ENCODE peak calls at places on chromosomes 13 and 19, in six cellular contexts. C is heart left ventricle, I is neuronal stem cell, O is right cardiac atrium, Q is epithelial cell of esophagus, B is AG09309. Z is an unnamed sample.

GRCh38 chr13:71602327-71602726 is 264.7 kb downstream of the DACH1 start:
- DNase-seq in B (no peak), I (no peak), C (no peak), O (no peak), Q (no peak), Z (no peak)

GRCh38 chr19:39110263-39110967 is 15.2 kb upstream of the PAK4 start:
- DNase-seq in C (no peak), I (peak; percentile 48), B (no peak), Q (peak; percentile 50), O (no peak), Z (peak; percentile 81)

GRCh38 chr13:29817604-29818378 is 32.6 kb downstream of the UBL3 start:
- DNase-seq in O (no peak), Q (no peak), I (no peak), C (no peak), B (no peak), Z (no peak)

GRCh38 chr19:29999490-29999889 is 57.5 kb downstream of the URI1 start:
- DNase-seq in I (no peak), O (no peak), B (no peak), C (no peak), Q (no peak), Z (no peak)

GRCh38 chr13:98370806-98371553 is 193.9 kb upstream of the RNF113B start:
- DNase-seq in B (peak; percentile 82), I (no peak), O (peak; percentile 87), C (no peak), Q (peak; percentile 27), Z (no peak)

GRCh38 chr19:44608391-44608821 is 5.0 kb upstream of the IGSF23 start:
- DNase-seq in O (no peak), Q (peak; percentile 70), B (no peak), C (no peak), I (no peak), Z (no peak)

GRCh38 chr13:94269557-94269956 is 209.9 kb downstream of the DCT start:
- DNase-seq in I (no peak), O (no peak), Q (no peak), B (no peak), C (no peak), Z (no peak)

GRCh38 chr19:48490980-48491792 is 20.4 kb downstream of the LMTK3 start:
- DNase-seq in C (no peak), B (no peak), I (no peak), Q (peak; percentile 61), O (peak; percentile 80), Z (peak; percentile 55)

GRCh38 chr19:46431824-46432223 is 3.1 kb upstream of the PNMA8C start:
- DNase-seq in O (no peak), I (no peak), Q (no peak), C (no peak), B (no peak), Z (no peak)

GRCh38 chr19:40006273-40006691 is 9.4 kb downstream of the ZNF546 start:
- DNase-seq in C (no peak), I (no peak), Q (peak; percentile 68), O (no peak), B (no peak), Z (no peak)

GRCh38 chr19:10143700-10144099 is 24.0 kb upstream of the EIF3G start:
- DNase-seq in O (peak; percentile 16), C (no peak), B (no peak), I (no peak), Q (no peak), Z (no peak)

GRCh38 chr13:109162248-109163051 is 533.0 kb downstream of the MYO16 start:
- DNase-seq in O (no peak), I (no peak), B (no peak), C (no peak), Q (peak; percentile 94), Z (no peak)

DNA sequence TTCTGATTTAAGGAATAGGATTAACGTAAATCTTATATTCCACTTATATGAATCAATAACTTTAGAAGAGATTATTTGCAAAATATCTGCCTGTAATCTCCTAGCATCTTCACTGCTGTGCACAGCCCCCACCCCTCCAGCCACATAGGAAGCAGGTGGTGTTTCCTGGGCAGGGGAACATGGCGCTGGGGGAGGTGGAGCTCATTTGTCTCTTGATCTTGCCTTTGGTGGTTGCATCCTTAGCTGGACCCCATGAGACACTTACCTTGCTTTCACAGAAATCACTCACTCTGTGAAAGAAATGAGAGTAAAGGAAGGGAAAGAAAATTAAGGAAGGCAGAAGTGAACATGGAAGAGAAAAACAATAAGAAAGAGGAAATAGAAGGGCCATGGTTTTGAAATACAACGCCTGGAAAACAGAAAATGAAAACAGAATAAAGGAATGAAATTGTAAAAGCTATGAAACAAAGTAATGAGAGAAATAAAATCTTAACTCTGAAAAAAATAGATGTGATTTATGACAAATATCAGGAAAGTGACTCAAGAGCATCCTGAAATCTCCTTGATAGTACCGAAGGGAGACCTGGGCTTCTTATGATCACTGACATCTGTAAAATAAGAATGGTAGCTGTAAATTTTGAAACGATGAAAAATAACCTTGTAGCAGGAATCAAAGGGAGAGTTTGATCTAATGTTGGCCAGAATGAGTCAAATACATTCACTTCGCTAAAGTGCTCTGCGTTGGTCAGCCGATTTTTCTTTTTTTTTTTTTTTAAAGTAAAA is 17.2 kb upstream of the RNASEH2B start:
- DNase-seq in I (no peak), C (no peak), B (no peak), Q (no peak), O (no peak), Z (peak; percentile 30)
- H3K4me3 ChIP-seq in I (no peak overlapping the region), C (no peak overlapping the region), B (no peak overlapping the region), Q (no peak overlapping the region), O (no peak overlapping the region), Z (peak overlapping the region; percentile 40)

GRCh38 chr13:27919299-27919933 is 384 bp upstream of the PDX1 start:
- DNase-seq in B (no peak), O (no peak), C (no peak), Q (no peak), I (no peak), Z (no peak)
- H3K4me3 ChIP-seq in B (no peak overlapping the region), O (peak overlapping the region; percentile 45), C (peak overlapping the region; percentile 12), Q (no peak overlapping the region), I (no peak overlapping the region), Z (no peak overlapping the region)

GRCh38 chr19:6708346-6708745 is 12.1 kb downstream of the C3 start:
- DNase-seq in Q (no peak), O (no peak), B (no peak), I (no peak), C (no peak), Z (no peak)

GRCh38 chr19:6707011-6707657 is 13.3 kb downstream of the C3 start:
- DNase-seq in O (no peak), B (no peak), Q (no peak), C (no peak), I (no peak), Z (no peak)

GRCh38 chr19:6707658-6708018 is 12.8 kb downstream of the C3 start:
- DNase-seq in O (no peak), C (no peak), Q (no peak), B (no peak), I (no peak), Z (no peak)

GRCh38 chr19:6705931-6706632 is 14.4 kb downstream of the C3 start:
- DNase-seq in O (no peak), Q (peak; percentile 50), I (no peak), C (no peak), B (no peak), Z (no peak)

GRCh38 chr19:6706633-6706958 is 13.9 kb downstream of the C3 start:
- DNase-seq in O (no peak), Q (no peak), C (no peak), B (no peak), I (no peak), Z (no peak)
- H3K4me3 ChIP-seq in O (no peak overlapping the region), Q (no peak overlapping the region), C (no peak overlapping the region), B (no peak overlapping the region), I (no peak overlapping the region), Z (no peak overlapping the region)

DNA sequence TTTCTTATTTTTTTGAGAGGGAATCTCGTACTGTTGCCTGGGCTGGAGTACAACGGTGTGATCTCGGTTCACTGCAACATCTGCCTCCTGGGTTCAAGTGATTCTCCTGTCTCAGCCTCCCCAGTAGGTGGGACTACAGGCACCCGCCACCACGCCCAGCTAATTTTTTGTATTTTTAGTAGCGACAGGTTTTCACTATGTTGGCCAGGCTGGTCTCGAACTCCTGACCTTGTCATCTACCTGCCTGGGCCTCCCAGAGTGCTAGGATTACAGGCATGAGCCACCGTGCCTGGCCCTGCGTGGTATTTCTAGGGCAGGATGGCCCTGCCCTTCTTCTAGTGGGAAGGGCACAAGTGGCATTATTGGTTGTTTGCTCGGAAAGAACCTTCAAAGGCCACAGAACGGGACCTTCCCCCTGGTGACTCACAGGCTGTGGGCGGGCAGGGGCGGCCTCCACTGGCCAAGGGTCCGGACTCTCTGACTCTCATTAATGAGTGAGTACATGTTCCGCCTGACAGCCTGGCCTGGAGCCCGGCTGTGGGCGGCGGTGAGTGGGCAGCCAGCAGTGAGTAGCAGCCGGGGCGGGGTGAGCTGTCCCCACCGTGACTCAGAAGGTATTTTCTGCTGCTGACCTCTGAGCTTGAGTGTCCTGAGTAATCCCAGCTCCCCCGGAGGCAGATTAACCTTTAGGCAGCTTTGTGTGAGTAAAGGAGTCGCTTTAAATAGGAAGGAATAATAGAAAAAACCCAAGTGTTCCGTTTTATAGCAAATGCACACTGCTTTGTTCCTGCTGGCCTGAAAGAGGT is 5.1 kb downstream of the DOT1L start:
- DNase-seq in C (peak; percentile 96), I (peak; percentile 88), O (peak; percentile 98), Q (peak; percentile 98), B (peak; percentile 90), Z (peak; percentile 15)
- H3K4me3 ChIP-seq in C (no peak overlapping the region), I (no peak overlapping the region), O (no peak overlapping the region), Q (no peak overlapping the region), B (no peak overlapping the region), Z (no peak overlapping the region)

GRCh38 chr13:49366841-49367240 is 77.0 kb downstream of the CAB39L start:
- DNase-seq in O (no peak), C (no peak), I (no peak), Q (no peak), B (no peak), Z (no peak)

GRCh38 chr13:49369876-49370275 is 74.0 kb downstream of the CAB39L start:
- DNase-seq in B (no peak), I (no peak), Q (no peak), C (no peak), O (no peak), Z (no peak)

GRCh38 chr13:49367640-49368431 is 76.0 kb downstream of the CAB39L start:
- DNase-seq in Q (no peak), C (no peak), B (no peak), O (no peak), I (peak; percentile 26), Z (no peak)

GRCh38 chr13:49370390-49370789 is 73.5 kb downstream of the CAB39L start:
- DNase-seq in O (no peak), I (peak; percentile 20), C (no peak), Q (no peak), B (no peak), Z (no peak)

DNA sequence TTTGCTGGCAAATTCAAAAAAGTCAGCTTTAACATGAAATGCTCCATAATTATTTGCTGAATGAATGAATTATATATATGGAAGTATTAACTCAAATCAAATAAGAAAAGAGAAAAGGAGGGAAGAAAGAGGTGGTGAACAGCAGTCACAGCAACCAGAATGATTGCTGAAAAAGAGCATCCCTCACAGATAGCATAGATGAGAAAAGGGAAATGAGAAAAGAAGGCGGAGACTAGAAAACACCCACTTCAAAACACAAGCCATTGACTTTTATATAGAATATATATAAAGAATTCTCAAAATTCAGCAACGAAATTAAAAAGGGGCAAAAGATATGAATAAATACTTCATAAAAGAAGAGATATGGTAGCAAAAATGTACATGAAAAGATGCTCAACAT is 75.2 kb downstream of the CAB39L start:
- DNase-seq in O (no peak), I (no peak), B (no peak), Q (no peak), C (no peak), Z (no peak)
- H3K4me3 ChIP-seq in O (no peak overlapping the region), I (no peak overlapping the region), B (no peak overlapping the region), Q (no peak overlapping the region), C (no peak overlapping the region), Z (no peak overlapping the region)

Z was measured in CD8-positive, alpha-beta T cell.